ENCODE peak calls at places on chromosomes 7 and 10, in four cellular contexts. L is H54, S is foreskin fibroblast, C is tibial nerve. F is an unnamed sample.
A peak's percentile ranks its signal among the peaks of the same experiment; 100 is the strongest.

GRCh38 chr10:22481687-22482539 is 136.6 kb downstream of the SPAG6 start:
- DNase-seq in L (peak; percentile 38), S (peak; percentile 45), C (no peak), F (peak; percentile 17)

GRCh38 chr7:112452102-112452888 is 2.0 kb downstream of the IFRD1 start:
- DNase-seq in L (no peak), S (peak; percentile 65), C (peak; percentile 79), F (peak; percentile 81)

GRCh38 chr10:63107943-63108437 is 25.1 kb upstream of the NRBF2 start:
- DNase-seq in L (no peak), S (no peak), C (no peak), F (no peak)

GRCh38 chr7:1675036-1675671 is 5.1 kb downstream of the ELFN1 start:
- DNase-seq in L (no peak), S (no peak), C (no peak), F (no peak)

GRCh38 chr10:118210276-118210675 is 131.8 kb downstream of the FAM204A start:
- DNase-seq in L (no peak), S (peak; percentile 48), C (no peak), F (peak; percentile 12)

GRCh38 chr10:97690138-97690537 is 3.1 kb upstream of the AVPI1 start:
- DNase-seq in L (no peak), S (no peak), C (no peak), F (no peak)

GRCh38 chr7:149621776-149622175 is 124.2 kb upstream of the ZNF746 start:
- DNase-seq in L (no peak), S (no peak), C (no peak), F (no peak)

GRCh38 chr7:6494365-6494764 is 46.6 kb upstream of the DAGLB start:
- DNase-seq in L (no peak), S (no peak), C (no peak), F (no peak)

GRCh38 chr7:32036557-32036956 is 33.6 kb downstream of the PDE1C start:
- DNase-seq in L (no peak), S (peak; percentile 1), C (no peak), F (peak; percentile 37)

GRCh38 chr10:31315453-31315852 is 3.6 kb upstream of the ZEB1 start:
- DNase-seq in L (peak; percentile 39), S (peak; percentile 93), C (no peak), F (peak; percentile 87)

GRCh38 chr7:2108501-2109250 is 124.1 kb downstream of the MAD1L1 start:
- DNase-seq in L (no peak), S (no peak), C (no peak), F (no peak)

GRCh38 chr7:43265139-43265538 is 152.7 kb downstream of the HECW1 start:
- DNase-seq in L (no peak), S (no peak), C (no peak), F (no peak)

GRCh38 chr7:98372993-98373392 is 27.9 kb downstream of the BAIAP2L1 start:
- DNase-seq in L (peak; percentile 63), S (peak; percentile 76), C (no peak), F (peak; percentile 89)

GRCh38 chr7:66075590-66076458 is at the start of gene ASL:
- DNase-seq in L (peak; percentile 99), S (peak; percentile 97), C (peak; percentile 87), F (peak; percentile 86)

GRCh38 chr7:81414411-81414810 is 355.4 kb downstream of the HGF start:
- DNase-seq in L (no peak), S (peak; percentile 20), C (no peak), F (no peak)

GRCh38 chr7:54091322-54091721 is 450.9 kb upstream of the VSTM2A start:
- DNase-seq in L (no peak), S (no peak), C (no peak), F (no peak)

GRCh38 chr10:77837925-77838595 is 88.5 kb downstream of the DLG5 start:
- DNase-seq in L (no peak), S (peak; percentile 10), C (no peak), F (no peak)

GRCh38 chr7:3236268-3236667 is 64.8 kb upstream of the SDK1 start:
- DNase-seq in L (no peak), S (no peak), C (no peak), F (no peak)

GRCh38 chr7:101608772-101609713 is 20.1 kb downstream of the MYL10 start:
- DNase-seq in L (no peak), S (no peak), C (no peak), F (no peak)

GRCh38 chr7:117468174-117468573 is 11.7 kb upstream of the CFTR start:
- DNase-seq in L (no peak), S (no peak), C (no peak), F (no peak)